ENCODE peak calls at places on chromosomes 12 and 14, in seven cellular contexts. One of them, this sample, is unnamed.

GRCh38 chr12:132199526-132200319 is 55.5 kb downstream of the NOC4L start:
- DNase-seq in tibial nerve: no peak
- DNase-seq in prostate gland: no peak
- DNase-seq in fibroblast of lung: no peak
- DNase-seq in CD4-positive, alpha-beta T cell: no peak
- DNase-seq in pancreas: no peak
- DNase-seq in stomach: no peak
- DNase-seq in this sample: no peak

GRCh38 chr14:67510836-67511235 is 22.3 kb upstream of the PLEKHH1 start:
- DNase-seq in tibial nerve: no peak
- DNase-seq in prostate gland: no peak
- DNase-seq in fibroblast of lung: no peak
- DNase-seq in CD4-positive, alpha-beta T cell: no peak
- DNase-seq in pancreas: no peak
- DNase-seq in stomach: no peak
- DNase-seq in this sample: no peak

GRCh38 chr14:50830044-50830931 is 674 bp downstream of the NIN start:
- DNase-seq in tibial nerve: peak
- DNase-seq in prostate gland: peak
- DNase-seq in fibroblast of lung: peak
- DNase-seq in CD4-positive, alpha-beta T cell: peak
- DNase-seq in pancreas: peak
- DNase-seq in stomach: peak
- DNase-seq in this sample: no peak

GRCh38 chr14:98728024-98728423 is 544.0 kb downstream of the BCL11B start:
- DNase-seq in tibial nerve: no peak
- DNase-seq in prostate gland: no peak
- DNase-seq in fibroblast of lung: no peak
- DNase-seq in CD4-positive, alpha-beta T cell: no peak
- DNase-seq in pancreas: no peak
- DNase-seq in stomach: no peak
- DNase-seq in this sample: no peak

GRCh38 chr14:77653473-77653872 is 37.0 kb upstream of the SPTLC2 start:
- DNase-seq in tibial nerve: no peak
- DNase-seq in prostate gland: no peak
- DNase-seq in fibroblast of lung: no peak
- DNase-seq in CD4-positive, alpha-beta T cell: no peak
- DNase-seq in pancreas: no peak
- DNase-seq in stomach: no peak
- DNase-seq in this sample: no peak

GRCh38 chr12:121578230-121579189 is 2.3 kb downstream of the KDM2B start:
- DNase-seq in tibial nerve: peak
- DNase-seq in prostate gland: no peak
- DNase-seq in fibroblast of lung: peak
- DNase-seq in CD4-positive, alpha-beta T cell: no peak
- DNase-seq in pancreas: no peak
- DNase-seq in stomach: no peak
- DNase-seq in this sample: no peak

GRCh38 chr12:113422030-113422900 is at the start of gene SDSL:
- DNase-seq in tibial nerve: peak
- DNase-seq in prostate gland: peak
- DNase-seq in fibroblast of lung: peak
- DNase-seq in CD4-positive, alpha-beta T cell: no peak
- DNase-seq in pancreas: peak
- DNase-seq in stomach: peak
- DNase-seq in this sample: peak

GRCh38 chr14:73973497-73973896 is 23.4 kb downstream of the COQ6 start:
- DNase-seq in tibial nerve: no peak
- DNase-seq in prostate gland: no peak
- DNase-seq in fibroblast of lung: no peak
- DNase-seq in CD4-positive, alpha-beta T cell: no peak
- DNase-seq in pancreas: no peak
- DNase-seq in stomach: no peak
- DNase-seq in this sample: no peak

GRCh38 chr14:103332143-103332919 is 1.7 kb upstream of the EIF5 start:
- DNase-seq in tibial nerve: no peak
- DNase-seq in prostate gland: no peak
- DNase-seq in fibroblast of lung: no peak
- DNase-seq in CD4-positive, alpha-beta T cell: no peak
- DNase-seq in pancreas: no peak
- DNase-seq in stomach: no peak
- DNase-seq in this sample: no peak

GRCh38 chr12:5267603-5268423 is 164.1 kb upstream of the NTF3 start:
- DNase-seq in tibial nerve: no peak
- DNase-seq in prostate gland: no peak
- DNase-seq in fibroblast of lung: peak
- DNase-seq in CD4-positive, alpha-beta T cell: no peak
- DNase-seq in pancreas: no peak
- DNase-seq in stomach: no peak
- DNase-seq in this sample: no peak

GRCh38 chr14:49961270-49962222 is 68.7 kb downstream of the ARF6 start:
- DNase-seq in tibial nerve: no peak
- DNase-seq in prostate gland: peak
- DNase-seq in fibroblast of lung: no peak
- DNase-seq in CD4-positive, alpha-beta T cell: no peak
- DNase-seq in pancreas: no peak
- DNase-seq in stomach: no peak
- DNase-seq in this sample: no peak

GRCh38 chr12:123813349-123813748 is 51.2 kb downstream of the DNAH10 start:
- DNase-seq in tibial nerve: no peak
- DNase-seq in prostate gland: no peak
- DNase-seq in fibroblast of lung: peak
- DNase-seq in CD4-positive, alpha-beta T cell: no peak
- DNase-seq in pancreas: no peak
- DNase-seq in stomach: no peak
- DNase-seq in this sample: no peak

GRCh38 chr14:87745507-87746118 is 247.4 kb downstream of the GALC start:
- DNase-seq in tibial nerve: no peak
- DNase-seq in prostate gland: no peak
- DNase-seq in fibroblast of lung: peak
- DNase-seq in CD4-positive, alpha-beta T cell: no peak
- DNase-seq in pancreas: peak
- DNase-seq in stomach: no peak
- DNase-seq in this sample: no peak

GRCh38 chr14:49858383-49858782 is 5.8 kb upstream of the NEMF start:
- DNase-seq in tibial nerve: no peak
- DNase-seq in prostate gland: no peak
- DNase-seq in fibroblast of lung: no peak
- DNase-seq in CD4-positive, alpha-beta T cell: no peak
- DNase-seq in pancreas: no peak
- DNase-seq in stomach: no peak
- DNase-seq in this sample: no peak

GRCh38 chr12:6384499-6385436 is 806 bp downstream of the LTBR start:
- DNase-seq in tibial nerve: no peak
- DNase-seq in prostate gland: no peak
- DNase-seq in fibroblast of lung: no peak
- DNase-seq in CD4-positive, alpha-beta T cell: no peak
- DNase-seq in pancreas: no peak
- DNase-seq in stomach: no peak
- DNase-seq in this sample: no peak

GRCh38 chr12:24759155-24759554 is 189.7 kb downstream of the BCAT1 start:
- DNase-seq in tibial nerve: no peak
- DNase-seq in prostate gland: no peak
- DNase-seq in fibroblast of lung: no peak
- DNase-seq in CD4-positive, alpha-beta T cell: no peak
- DNase-seq in pancreas: no peak
- DNase-seq in stomach: no peak
- DNase-seq in this sample: peak

GRCh38 chr14:54207476-54207875 is 189.3 kb upstream of the CDKN3 start:
- DNase-seq in tibial nerve: no peak
- DNase-seq in prostate gland: no peak
- DNase-seq in fibroblast of lung: no peak
- DNase-seq in CD4-positive, alpha-beta T cell: no peak
- DNase-seq in pancreas: no peak
- DNase-seq in stomach: no peak
- DNase-seq in this sample: no peak

GRCh38 chr12:64318605-64319004 is 72.0 kb downstream of the C12orf56 start:
- DNase-seq in tibial nerve: no peak
- DNase-seq in prostate gland: no peak
- DNase-seq in fibroblast of lung: peak
- DNase-seq in CD4-positive, alpha-beta T cell: no peak
- DNase-seq in pancreas: no peak
- DNase-seq in stomach: no peak
- DNase-seq in this sample: no peak
- TF ChIP-seq CTCF in tibial nerve: no peak
- TF ChIP-seq CTCF in prostate gland: no peak
- TF ChIP-seq CTCF in fibroblast of lung: no peak
- TF ChIP-seq CTCF in CD4-positive, alpha-beta T cell: no peak
- TF ChIP-seq CTCF in pancreas: no peak
- TF ChIP-seq CTCF in stomach: no peak
- TF ChIP-seq CTCF in this sample: no peak

GRCh38 chr12:70584332-70584731 is 52.9 kb downstream of the PTPRB start:
- DNase-seq in tibial nerve: no peak
- DNase-seq in prostate gland: no peak
- DNase-seq in fibroblast of lung: no peak
- DNase-seq in CD4-positive, alpha-beta T cell: no peak
- DNase-seq in pancreas: no peak
- DNase-seq in stomach: no peak
- DNase-seq in this sample: no peak

GRCh38 chr12:70581199-70581598 is 56.0 kb downstream of the PTPRB start:
- DNase-seq in tibial nerve: no peak
- DNase-seq in prostate gland: no peak
- DNase-seq in fibroblast of lung: no peak
- DNase-seq in CD4-positive, alpha-beta T cell: no peak
- DNase-seq in pancreas: no peak
- DNase-seq in stomach: no peak
- DNase-seq in this sample: no peak

GRCh38 chr12:70577283-70577634 is 60.0 kb downstream of the PTPRB start:
- DNase-seq in tibial nerve: no peak
- DNase-seq in prostate gland: no peak
- DNase-seq in fibroblast of lung: no peak
- DNase-seq in CD4-positive, alpha-beta T cell: no peak
- DNase-seq in pancreas: no peak
- DNase-seq in stomach: no peak
- DNase-seq in this sample: no peak

GRCh38 chr12:70583251-70583650 is 54.0 kb downstream of the PTPRB start:
- DNase-seq in tibial nerve: no peak
- DNase-seq in prostate gland: no peak
- DNase-seq in fibroblast of lung: no peak
- DNase-seq in CD4-positive, alpha-beta T cell: no peak
- DNase-seq in pancreas: no peak
- DNase-seq in stomach: no peak
- DNase-seq in this sample: no peak
- H3K27ac ChIP-seq in tibial nerve: no peak
- H3K27ac ChIP-seq in prostate gland: no peak
- H3K27ac ChIP-seq in fibroblast of lung: no peak
- H3K27ac ChIP-seq in CD4-positive, alpha-beta T cell: no peak
- H3K27ac ChIP-seq in pancreas: no peak
- H3K27ac ChIP-seq in stomach: no peak
- H3K27ac ChIP-seq in this sample: no peak

GRCh38 chr14:82872494-82872893 is 1338.8 kb upstream of the SEL1L start:
- DNase-seq in tibial nerve: no peak
- DNase-seq in prostate gland: no peak
- DNase-seq in fibroblast of lung: no peak
- DNase-seq in CD4-positive, alpha-beta T cell: no peak
- DNase-seq in pancreas: peak
- DNase-seq in stomach: no peak
- DNase-seq in this sample: no peak
- TF ChIP-seq CTCF in tibial nerve: no peak
- TF ChIP-seq CTCF in prostate gland: no peak
- TF ChIP-seq CTCF in fibroblast of lung: no peak
- TF ChIP-seq CTCF in CD4-positive, alpha-beta T cell: no peak
- TF ChIP-seq CTCF in pancreas: no peak
- TF ChIP-seq CTCF in stomach: no peak
- TF ChIP-seq CTCF in this sample: peak

GRCh38 chr12:2376855-2377657 is 324.3 kb downstream of the CACNA1C start:
- DNase-seq in tibial nerve: no peak
- DNase-seq in prostate gland: no peak
- DNase-seq in fibroblast of lung: no peak
- DNase-seq in CD4-positive, alpha-beta T cell: no peak
- DNase-seq in pancreas: no peak
- DNase-seq in stomach: no peak
- DNase-seq in this sample: no peak

GRCh38 chr12:2375871-2376270 is 323.1 kb downstream of the CACNA1C start:
- DNase-seq in tibial nerve: no peak
- DNase-seq in prostate gland: no peak
- DNase-seq in fibroblast of lung: no peak
- DNase-seq in CD4-positive, alpha-beta T cell: no peak
- DNase-seq in pancreas: no peak
- DNase-seq in stomach: no peak
- DNase-seq in this sample: no peak

GRCh38 chr12:2383276-2384028 is 330.7 kb downstream of the CACNA1C start:
- DNase-seq in tibial nerve: no peak
- DNase-seq in prostate gland: no peak
- DNase-seq in fibroblast of lung: peak
- DNase-seq in CD4-positive, alpha-beta T cell: no peak
- DNase-seq in pancreas: no peak
- DNase-seq in stomach: no peak
- DNase-seq in this sample: no peak

GRCh38 chr12:2382391-2383155 is 329.8 kb downstream of the CACNA1C start:
- DNase-seq in tibial nerve: no peak
- DNase-seq in prostate gland: no peak
- DNase-seq in fibroblast of lung: peak
- DNase-seq in CD4-positive, alpha-beta T cell: no peak
- DNase-seq in pancreas: no peak
- DNase-seq in stomach: no peak
- DNase-seq in this sample: no peak

DNA sequence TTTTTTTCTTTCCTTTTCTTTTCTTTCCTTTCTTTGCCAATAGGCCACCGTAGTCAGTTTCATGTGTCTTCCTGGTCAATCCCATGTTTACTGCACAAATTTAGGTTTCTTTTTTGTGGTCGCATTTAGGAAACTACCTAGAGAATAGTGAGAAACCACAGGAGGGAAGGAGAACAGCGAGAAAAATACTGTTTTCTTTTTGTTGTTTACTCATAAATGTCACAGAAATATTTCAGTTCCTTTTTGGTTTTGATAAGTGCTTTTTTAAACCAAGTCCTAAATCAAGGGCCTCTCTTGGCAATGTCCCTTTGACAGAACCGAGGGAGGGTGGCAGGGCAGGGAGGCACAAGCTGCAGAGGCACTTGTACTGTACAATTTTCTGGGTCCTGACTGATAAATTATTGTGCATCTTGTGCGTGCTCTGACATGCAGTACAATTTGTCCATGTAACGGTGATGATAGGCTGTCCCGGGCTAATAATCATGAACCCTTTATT is 326.1 kb downstream of the CACNA1C start:
- DNase-seq in tibial nerve: no peak
- DNase-seq in prostate gland: no peak
- DNase-seq in fibroblast of lung: no peak
- DNase-seq in CD4-positive, alpha-beta T cell: no peak
- DNase-seq in pancreas: no peak
- DNase-seq in stomach: no peak
- DNase-seq in this sample: no peak
- H3K27ac ChIP-seq in tibial nerve: no peak
- H3K27ac ChIP-seq in prostate gland: peak
- H3K27ac ChIP-seq in fibroblast of lung: no peak
- H3K27ac ChIP-seq in CD4-positive, alpha-beta T cell: no peak
- H3K27ac ChIP-seq in pancreas: no peak
- H3K27ac ChIP-seq in stomach: no peak
- H3K27ac ChIP-seq in this sample: no peak

DNA sequence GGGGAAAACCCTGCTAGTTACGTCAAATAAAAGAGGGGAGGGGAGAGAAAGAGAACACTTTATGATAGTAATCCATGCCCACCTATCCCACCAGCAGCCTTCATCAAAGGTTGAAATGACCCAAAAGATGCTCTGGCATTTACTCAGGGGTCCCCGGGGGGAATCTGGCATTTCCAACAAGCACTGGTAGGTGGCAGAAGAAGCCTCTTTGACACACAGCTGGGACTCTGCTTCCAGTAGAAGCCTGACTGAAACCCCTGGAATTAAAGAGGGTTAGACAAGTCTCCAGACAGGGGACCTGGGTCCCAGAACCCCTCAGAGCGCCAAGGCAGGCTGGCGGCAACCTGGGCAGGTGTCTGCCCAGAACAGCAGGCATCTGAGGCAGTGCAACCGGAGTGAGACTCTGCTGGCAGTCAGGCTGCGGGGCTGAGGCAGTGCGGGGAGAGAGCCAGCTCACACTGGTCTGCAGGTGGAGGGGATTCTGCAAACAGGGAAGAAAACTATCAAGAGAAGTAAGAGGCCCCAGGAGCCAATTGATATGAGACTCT is 85.0 kb upstream of the CAPRIN2 start:
- DNase-seq in tibial nerve: no peak
- DNase-seq in prostate gland: no peak
- DNase-seq in fibroblast of lung: no peak
- DNase-seq in CD4-positive, alpha-beta T cell: no peak
- DNase-seq in pancreas: no peak
- DNase-seq in stomach: no peak
- DNase-seq in this sample: no peak
- TF ChIP-seq CTCF in tibial nerve: no peak
- TF ChIP-seq CTCF in prostate gland: no peak
- TF ChIP-seq CTCF in fibroblast of lung: no peak
- TF ChIP-seq CTCF in CD4-positive, alpha-beta T cell: no peak
- TF ChIP-seq CTCF in pancreas: no peak
- TF ChIP-seq CTCF in stomach: no peak
- TF ChIP-seq CTCF in this sample: no peak